ENCODE peak calls at places on chromosomes 16 and 17, in six cellular contexts. K is astrocyte of the spinal cord; B is NCI-H1092; E is naive thymus-derived CD8-positive, alpha-beta T cell; G is T-helper 9 cell; O is hepatic stellate cell. Y is an unnamed sample.

GRCh38 chr17:71402007-71402406 is 718.8 kb upstream of the SOX9 start:
- DNase-seq in K (no peak), B (no peak), E (no peak), G (no peak), O (no peak), Y (no peak)

GRCh38 chr16:2497116-2497630 is 16.6 kb upstream of the ATP6V0C start:
- DNase-seq in K (no peak), B (peak; percentile 61), E (no peak), G (no peak), O (no peak), Y (no peak)

GRCh38 chr16:4515611-4516233 is 22.9 kb downstream of the CDIP1 start:
- DNase-seq in K (no peak), B (no peak), E (no peak), G (no peak), O (no peak), Y (no peak)

GRCh38 chr17:5127910-5128309 is 12.1 kb downstream of the USP6 start:
- DNase-seq in K (no peak), B (no peak), E (no peak), G (no peak), O (no peak), Y (no peak)

GRCh38 chr16:74726056-74726455 is 25.4 kb upstream of the MLKL start:
- DNase-seq in K (no peak), B (no peak), E (no peak), G (no peak), O (no peak), Y (no peak)

GRCh38 chr17:17096438-17097178 is 54.4 kb downstream of the MPRIP start:
- DNase-seq in K (peak; percentile 39), B (no peak), E (no peak), G (no peak), O (peak; percentile 71), Y (no peak)

GRCh38 chr17:74045608-74046007 is 157.9 kb upstream of the RPL38 start:
- DNase-seq in K (no peak), B (no peak), E (no peak), G (no peak), O (no peak), Y (no peak)

GRCh38 chr16:51359141-51359960 is 208.3 kb upstream of the SALL1 start:
- DNase-seq in K (peak; percentile 28), B (no peak), E (no peak), G (no peak), O (no peak), Y (no peak)

GRCh38 chr16:13684819-13685218 is 235.1 kb upstream of the ERCC4 start:
- DNase-seq in K (no peak), B (no peak), E (no peak), G (no peak), O (no peak), Y (no peak)

GRCh38 chr17:29136998-29137730 is 43.0 kb downstream of the MYO18A start:
- DNase-seq in K (no peak), B (no peak), E (no peak), G (no peak), O (no peak), Y (no peak)

GRCh38 chr17:19747829-19748806 is at the start of gene ALDH3A1:
- DNase-seq in K (no peak), B (no peak), E (no peak), G (no peak), O (no peak), Y (no peak)

GRCh38 chr17:57921342-57921741 is 33.9 kb downstream of the CUEDC1 start:
- DNase-seq in K (no peak), B (no peak), E (no peak), G (no peak), O (no peak), Y (no peak)

GRCh38 chr17:81322271-81323082 is 27.4 kb upstream of the SLC38A10 start:
- DNase-seq in K (no peak), B (no peak), E (no peak), G (peak; percentile 38), O (peak; percentile 77), Y (no peak)

GRCh38 chr17:40548982-40549680 is 16.1 kb downstream of the CCR7 start:
- DNase-seq in K (peak; percentile 94), B (peak; percentile 12), E (no peak), G (no peak), O (peak; percentile 77), Y (peak; percentile 81)

GRCh38 chr17:45923511-45924268 is 29.3 kb downstream of the MAPT start:
- DNase-seq in K (no peak), B (no peak), E (no peak), G (no peak), O (no peak), Y (no peak)

GRCh38 chr16:88073201-88073721 is 122.0 kb downstream of the BANP start:
- DNase-seq in K (no peak), B (no peak), E (no peak), G (no peak), O (no peak), Y (no peak)

GRCh38 chr17:43324205-43324893 is 74.4 kb upstream of the ARL4D start:
- DNase-seq in K (no peak), B (no peak), E (no peak), G (no peak), O (no peak), Y (no peak)

GRCh38 chr16:3590736-3591435 is 13.7 kb upstream of the NLRC3 start:
- DNase-seq in K (no peak), B (no peak), E (no peak), G (no peak), O (no peak), Y (no peak)

GRCh38 chr17:2634361-2634960 is 41.0 kb downstream of the PAFAH1B1 start:
- DNase-seq in K (peak; percentile 86), B (no peak), E (no peak), G (no peak), O (no peak), Y (peak; percentile 17)

GRCh38 chr16:24235806-24236205 is 20.3 kb upstream of the CACNG3 start:
- DNase-seq in K (no peak), B (no peak), E (no peak), G (no peak), O (no peak), Y (no peak)

GRCh38 chr16:86462334-86463084 is 47.8 kb upstream of the FOXF1 start:
- DNase-seq in K (peak; percentile 6), B (no peak), E (no peak), G (no peak), O (no peak), Y (no peak)

GRCh38 chr17:39674702-39675389 is 6.6 kb downstream of the PNMT start:
- DNase-seq in K (no peak), B (peak; percentile 36), E (no peak), G (no peak), O (no peak), Y (peak; percentile 76)

GRCh38 chr16:3618782-3619166 is 7.4 kb upstream of the SLX4 start:
- DNase-seq in K (no peak), B (no peak), E (no peak), G (no peak), O (no peak), Y (no peak)

GRCh38 chr17:9021985-9022552 is 759 bp downstream of the NTN1 start:
- DNase-seq in K (no peak), B (no peak), E (peak; percentile 10), G (no peak), O (no peak), Y (no peak)

GRCh38 chr17:82440377-82440981 is 10.1 kb downstream of the CYBC1 start:
- DNase-seq in K (no peak), B (no peak), E (no peak), G (no peak), O (no peak), Y (no peak)

GRCh38 chr17:65099941-65100315 is 37.2 kb upstream of the RGS9 start:
- DNase-seq in K (peak; percentile 91), B (no peak), E (no peak), G (peak; percentile 38), O (peak; percentile 74), Y (no peak)

GRCh38 chr17:32625971-32626370 is 139.2 kb downstream of the CDK5R1 start:
- DNase-seq in K (no peak), B (peak; percentile 87), E (no peak), G (no peak), O (no peak), Y (no peak)

GRCh38 chr16:58448890-58449289 is 51.1 kb upstream of the NDRG4 start:
- DNase-seq in K (no peak), B (no peak), E (no peak), G (no peak), O (no peak), Y (no peak)

GRCh38 chr17:16507918-16508533 is 16.0 kb upstream of the LRRC75A start:
- DNase-seq in K (no peak), B (no peak), E (no peak), G (no peak), O (no peak), Y (no peak)

GRCh38 chr17:34420254-34420766 is 57.3 kb upstream of the CCL1 start:
- DNase-seq in K (peak; percentile 55), B (peak; percentile 3), E (peak; percentile 29), G (peak; percentile 54), O (peak; percentile 73), Y (no peak)

GRCh38 chr16:5509794-5510193 is 412.2 kb upstream of the EEF2KMT start:
- DNase-seq in K (no peak), B (no peak), E (no peak), G (no peak), O (no peak), Y (no peak)

GRCh38 chr16:48101069-48101674 is 54.6 kb downstream of the ABCC12 start:
- DNase-seq in K (peak; percentile 43), B (peak; percentile 15), E (no peak), G (no peak), O (no peak), Y (no peak)

GRCh38 chr17:80980397-80981061 is 11.1 kb upstream of the CHMP6 start:
- DNase-seq in K (peak; percentile 10), B (no peak), E (no peak), G (no peak), O (no peak), Y (no peak)

GRCh38 chr17:41579484-41580243 is 7.0 kb downstream of the KRT14 start:
- DNase-seq in K (peak; percentile 67), B (peak; percentile 70), E (peak; percentile 19), G (peak; percentile 46), O (peak; percentile 78), Y (peak; percentile 41)